ENCODE peak calls at places on chromosomes 1 and 21, in eight cellular contexts. One of them, this sample, is unnamed.

GRCh38 chr1:198643827-198644226 is 5.0 kb downstream of the PTPRC start:
- ATAC-seq in sciatic nerve: no peak
- ATAC-seq in SK-N-SH treated with all-trans-retinoic acid at 6 μM for 48 hours: no peak
- ATAC-seq in Right ventricle myocardium superior: no peak
- ATAC-seq in mucosa of descending colon: no peak
- ATAC-seq in left lung: no peak
- ATAC-seq in right lobe of liver: no peak
- ATAC-seq in T-helper 17 cell: no peak
- ATAC-seq in this sample: no peak

GRCh38 chr1:7613106-7613850 is 157.8 kb upstream of the VAMP3 start:
- ATAC-seq in sciatic nerve: no peak
- ATAC-seq in SK-N-SH treated with all-trans-retinoic acid at 6 μM for 48 hours: no peak
- ATAC-seq in Right ventricle myocardium superior: peak; percentile 61
- ATAC-seq in mucosa of descending colon: no peak
- ATAC-seq in left lung: no peak
- ATAC-seq in right lobe of liver: no peak
- ATAC-seq in T-helper 17 cell: no peak
- ATAC-seq in this sample: no peak

GRCh38 chr1:202987922-202988583 is 19.1 kb upstream of the TMEM183A start:
- ATAC-seq in sciatic nerve: no peak
- ATAC-seq in SK-N-SH treated with all-trans-retinoic acid at 6 μM for 48 hours: no peak
- ATAC-seq in Right ventricle myocardium superior: no peak
- ATAC-seq in mucosa of descending colon: no peak
- ATAC-seq in left lung: no peak
- ATAC-seq in right lobe of liver: no peak
- ATAC-seq in T-helper 17 cell: no peak
- ATAC-seq in this sample: no peak

GRCh38 chr1:180470031-180470430 is 32.3 kb downstream of the ACBD6 start:
- ATAC-seq in sciatic nerve: no peak
- ATAC-seq in SK-N-SH treated with all-trans-retinoic acid at 6 μM for 48 hours: no peak
- ATAC-seq in Right ventricle myocardium superior: no peak
- ATAC-seq in mucosa of descending colon: no peak
- ATAC-seq in left lung: no peak
- ATAC-seq in right lobe of liver: no peak
- ATAC-seq in T-helper 17 cell: no peak
- ATAC-seq in this sample: no peak

GRCh38 chr1:61627365-61627764 is 97.6 kb downstream of the TM2D1 start:
- ATAC-seq in sciatic nerve: peak; percentile 69
- ATAC-seq in SK-N-SH treated with all-trans-retinoic acid at 6 μM for 48 hours: no peak
- ATAC-seq in Right ventricle myocardium superior: peak; percentile 70
- ATAC-seq in mucosa of descending colon: no peak
- ATAC-seq in left lung: no peak
- ATAC-seq in right lobe of liver: no peak
- ATAC-seq in T-helper 17 cell: no peak
- ATAC-seq in this sample: no peak

GRCh38 chr1:26717066-26717465 is 21.3 kb downstream of the ARID1A start:
- ATAC-seq in sciatic nerve: peak; percentile 85
- ATAC-seq in SK-N-SH treated with all-trans-retinoic acid at 6 μM for 48 hours: no peak
- ATAC-seq in Right ventricle myocardium superior: peak; percentile 57
- ATAC-seq in mucosa of descending colon: no peak
- ATAC-seq in left lung: peak; percentile 79
- ATAC-seq in right lobe of liver: no peak
- ATAC-seq in T-helper 17 cell: no peak
- ATAC-seq in this sample: peak; percentile 68

GRCh38 chr1:45730075-45730779 is 20.2 kb downstream of the IPP start:
- ATAC-seq in sciatic nerve: no peak
- ATAC-seq in SK-N-SH treated with all-trans-retinoic acid at 6 μM for 48 hours: no peak
- ATAC-seq in Right ventricle myocardium superior: no peak
- ATAC-seq in mucosa of descending colon: no peak
- ATAC-seq in left lung: peak; percentile 94
- ATAC-seq in right lobe of liver: no peak
- ATAC-seq in T-helper 17 cell: no peak
- ATAC-seq in this sample: peak; percentile 99

GRCh38 chr1:18010945-18011344 is 96.7 kb upstream of the IGSF21 start:
- ATAC-seq in sciatic nerve: no peak
- ATAC-seq in SK-N-SH treated with all-trans-retinoic acid at 6 μM for 48 hours: no peak
- ATAC-seq in Right ventricle myocardium superior: no peak
- ATAC-seq in mucosa of descending colon: no peak
- ATAC-seq in left lung: no peak
- ATAC-seq in right lobe of liver: no peak
- ATAC-seq in T-helper 17 cell: no peak
- ATAC-seq in this sample: no peak

GRCh38 chr1:204254031-204254661 is 40.4 kb upstream of the GOLT1A start:
- ATAC-seq in sciatic nerve: peak; percentile 84
- ATAC-seq in SK-N-SH treated with all-trans-retinoic acid at 6 μM for 48 hours: no peak
- ATAC-seq in Right ventricle myocardium superior: peak; percentile 77
- ATAC-seq in mucosa of descending colon: peak; percentile 15
- ATAC-seq in left lung: peak; percentile 56
- ATAC-seq in right lobe of liver: peak; percentile 91
- ATAC-seq in T-helper 17 cell: no peak
- ATAC-seq in this sample: peak; percentile 9

GRCh38 chr1:186806477-186806876 is 22.3 kb upstream of the PLA2G4A start:
- ATAC-seq in sciatic nerve: no peak
- ATAC-seq in SK-N-SH treated with all-trans-retinoic acid at 6 μM for 48 hours: peak; percentile 97
- ATAC-seq in Right ventricle myocardium superior: no peak
- ATAC-seq in mucosa of descending colon: no peak
- ATAC-seq in left lung: peak; percentile 61
- ATAC-seq in right lobe of liver: no peak
- ATAC-seq in T-helper 17 cell: no peak
- ATAC-seq in this sample: no peak

GRCh38 chr21:17612565-17613241 is at the start of gene BTG3:
- ATAC-seq in sciatic nerve: peak; percentile 92
- ATAC-seq in SK-N-SH treated with all-trans-retinoic acid at 6 μM for 48 hours: peak; percentile 80
- ATAC-seq in Right ventricle myocardium superior: peak; percentile 96
- ATAC-seq in mucosa of descending colon: peak; percentile 89
- ATAC-seq in left lung: peak; percentile 88
- ATAC-seq in right lobe of liver: peak; percentile 93
- ATAC-seq in T-helper 17 cell: peak; percentile 78
- ATAC-seq in this sample: peak; percentile 88

GRCh38 chr1:160454371-160455152 is 54.2 kb downstream of the VANGL2 start:
- ATAC-seq in sciatic nerve: no peak
- ATAC-seq in SK-N-SH treated with all-trans-retinoic acid at 6 μM for 48 hours: no peak
- ATAC-seq in Right ventricle myocardium superior: no peak
- ATAC-seq in mucosa of descending colon: no peak
- ATAC-seq in left lung: no peak
- ATAC-seq in right lobe of liver: no peak
- ATAC-seq in T-helper 17 cell: no peak
- ATAC-seq in this sample: no peak

GRCh38 chr1:3975903-3976630 is 76.0 kb upstream of the C1orf174 start:
- ATAC-seq in sciatic nerve: no peak
- ATAC-seq in SK-N-SH treated with all-trans-retinoic acid at 6 μM for 48 hours: no peak
- ATAC-seq in Right ventricle myocardium superior: no peak
- ATAC-seq in mucosa of descending colon: no peak
- ATAC-seq in left lung: no peak
- ATAC-seq in right lobe of liver: no peak
- ATAC-seq in T-helper 17 cell: no peak
- ATAC-seq in this sample: no peak

GRCh38 chr1:109923131-109923945 is 12.7 kb downstream of the CSF1 start:
- ATAC-seq in sciatic nerve: no peak
- ATAC-seq in SK-N-SH treated with all-trans-retinoic acid at 6 μM for 48 hours: peak; percentile 72
- ATAC-seq in Right ventricle myocardium superior: no peak
- ATAC-seq in mucosa of descending colon: peak; percentile 53
- ATAC-seq in left lung: peak; percentile 20
- ATAC-seq in right lobe of liver: peak; percentile 54
- ATAC-seq in T-helper 17 cell: no peak
- ATAC-seq in this sample: no peak

GRCh38 chr1:169339773-169340172 is 27.8 kb downstream of the NME7 start:
- ATAC-seq in sciatic nerve: no peak
- ATAC-seq in SK-N-SH treated with all-trans-retinoic acid at 6 μM for 48 hours: no peak
- ATAC-seq in Right ventricle myocardium superior: no peak
- ATAC-seq in mucosa of descending colon: no peak
- ATAC-seq in left lung: no peak
- ATAC-seq in right lobe of liver: no peak
- ATAC-seq in T-helper 17 cell: no peak
- ATAC-seq in this sample: no peak

GRCh38 chr1:93729502-93729901 is 47.9 kb upstream of the BCAR3 start:
- ATAC-seq in sciatic nerve: peak; percentile 43
- ATAC-seq in SK-N-SH treated with all-trans-retinoic acid at 6 μM for 48 hours: no peak
- ATAC-seq in Right ventricle myocardium superior: peak; percentile 24
- ATAC-seq in mucosa of descending colon: no peak
- ATAC-seq in left lung: no peak
- ATAC-seq in right lobe of liver: peak; percentile 34
- ATAC-seq in T-helper 17 cell: no peak
- ATAC-seq in this sample: no peak

GRCh38 chr1:161921990-161922389 is 101.7 kb downstream of the OLFML2B start:
- ATAC-seq in sciatic nerve: no peak
- ATAC-seq in SK-N-SH treated with all-trans-retinoic acid at 6 μM for 48 hours: peak; percentile 96
- ATAC-seq in Right ventricle myocardium superior: no peak
- ATAC-seq in mucosa of descending colon: no peak
- ATAC-seq in left lung: no peak
- ATAC-seq in right lobe of liver: no peak
- ATAC-seq in T-helper 17 cell: no peak
- ATAC-seq in this sample: no peak

GRCh38 chr1:89352421-89352820 is 11.4 kb upstream of the GBP6 start:
- ATAC-seq in sciatic nerve: no peak
- ATAC-seq in SK-N-SH treated with all-trans-retinoic acid at 6 μM for 48 hours: no peak
- ATAC-seq in Right ventricle myocardium superior: no peak
- ATAC-seq in mucosa of descending colon: no peak
- ATAC-seq in left lung: no peak
- ATAC-seq in right lobe of liver: no peak
- ATAC-seq in T-helper 17 cell: no peak
- ATAC-seq in this sample: no peak

GRCh38 chr1:70401974-70402373 is 9.1 kb upstream of the CTH start:
- ATAC-seq in sciatic nerve: no peak
- ATAC-seq in SK-N-SH treated with all-trans-retinoic acid at 6 μM for 48 hours: no peak
- ATAC-seq in Right ventricle myocardium superior: no peak
- ATAC-seq in mucosa of descending colon: no peak
- ATAC-seq in left lung: no peak
- ATAC-seq in right lobe of liver: no peak
- ATAC-seq in T-helper 17 cell: no peak
- ATAC-seq in this sample: no peak

GRCh38 chr1:55938861-55939260 is 640.5 kb downstream of the PLPP3 start:
- ATAC-seq in sciatic nerve: peak; percentile 23
- ATAC-seq in SK-N-SH treated with all-trans-retinoic acid at 6 μM for 48 hours: no peak
- ATAC-seq in Right ventricle myocardium superior: no peak
- ATAC-seq in mucosa of descending colon: no peak
- ATAC-seq in left lung: no peak
- ATAC-seq in right lobe of liver: no peak
- ATAC-seq in T-helper 17 cell: no peak
- ATAC-seq in this sample: no peak

GRCh38 chr1:3544050-3544977 is 67.0 kb downstream of the MEGF6 start:
- ATAC-seq in sciatic nerve: no peak
- ATAC-seq in SK-N-SH treated with all-trans-retinoic acid at 6 μM for 48 hours: no peak
- ATAC-seq in Right ventricle myocardium superior: no peak
- ATAC-seq in mucosa of descending colon: no peak
- ATAC-seq in left lung: no peak
- ATAC-seq in right lobe of liver: no peak
- ATAC-seq in T-helper 17 cell: no peak
- ATAC-seq in this sample: no peak

GRCh38 chr1:117685936-117686806 is 80.3 kb downstream of the TENT5C start:
- ATAC-seq in sciatic nerve: no peak
- ATAC-seq in SK-N-SH treated with all-trans-retinoic acid at 6 μM for 48 hours: peak; percentile 13
- ATAC-seq in Right ventricle myocardium superior: peak; percentile 19
- ATAC-seq in mucosa of descending colon: peak; percentile 63
- ATAC-seq in left lung: no peak
- ATAC-seq in right lobe of liver: peak; percentile 18
- ATAC-seq in T-helper 17 cell: peak; percentile 49
- ATAC-seq in this sample: no peak

GRCh38 chr1:162716123-162716522 is 74.4 kb upstream of the HSD17B7 start:
- ATAC-seq in sciatic nerve: peak; percentile 65
- ATAC-seq in SK-N-SH treated with all-trans-retinoic acid at 6 μM for 48 hours: peak; percentile 63
- ATAC-seq in Right ventricle myocardium superior: peak; percentile 59
- ATAC-seq in mucosa of descending colon: no peak
- ATAC-seq in left lung: peak; percentile 43
- ATAC-seq in right lobe of liver: peak; percentile 56
- ATAC-seq in T-helper 17 cell: no peak
- ATAC-seq in this sample: no peak

GRCh38 chr1:21295059-21295401 is 4.8 kb upstream of the ECE1 start:
- ATAC-seq in sciatic nerve: no peak
- ATAC-seq in SK-N-SH treated with all-trans-retinoic acid at 6 μM for 48 hours: no peak
- ATAC-seq in Right ventricle myocardium superior: no peak
- ATAC-seq in mucosa of descending colon: peak; percentile 16
- ATAC-seq in left lung: peak; percentile 5
- ATAC-seq in right lobe of liver: no peak
- ATAC-seq in T-helper 17 cell: peak; percentile 16
- ATAC-seq in this sample: no peak

GRCh38 chr1:236890152-236891056 is 95.3 kb downstream of the MTR start:
- ATAC-seq in sciatic nerve: no peak
- ATAC-seq in SK-N-SH treated with all-trans-retinoic acid at 6 μM for 48 hours: peak; percentile 84
- ATAC-seq in Right ventricle myocardium superior: peak; percentile 71
- ATAC-seq in mucosa of descending colon: no peak
- ATAC-seq in left lung: no peak
- ATAC-seq in right lobe of liver: peak; percentile 34
- ATAC-seq in T-helper 17 cell: no peak
- ATAC-seq in this sample: peak; percentile 21

GRCh38 chr1:5810553-5811270 is 181.5 kb downstream of the NPHP4 start:
- ATAC-seq in sciatic nerve: no peak
- ATAC-seq in SK-N-SH treated with all-trans-retinoic acid at 6 μM for 48 hours: no peak
- ATAC-seq in Right ventricle myocardium superior: no peak
- ATAC-seq in mucosa of descending colon: no peak
- ATAC-seq in left lung: no peak
- ATAC-seq in right lobe of liver: no peak
- ATAC-seq in T-helper 17 cell: no peak
- ATAC-seq in this sample: no peak

GRCh38 chr21:45735259-45736000 is 91.9 kb downstream of the PCBP3 start:
- ATAC-seq in sciatic nerve: no peak
- ATAC-seq in SK-N-SH treated with all-trans-retinoic acid at 6 μM for 48 hours: no peak
- ATAC-seq in Right ventricle myocardium superior: peak; percentile 56
- ATAC-seq in mucosa of descending colon: no peak
- ATAC-seq in left lung: no peak
- ATAC-seq in right lobe of liver: no peak
- ATAC-seq in T-helper 17 cell: no peak
- ATAC-seq in this sample: peak; percentile 25

GRCh38 chr1:29181413-29182225 is at the start of gene SRSF4:
- ATAC-seq in sciatic nerve: peak; percentile 96
- ATAC-seq in SK-N-SH treated with all-trans-retinoic acid at 6 μM for 48 hours: peak; percentile 93
- ATAC-seq in Right ventricle myocardium superior: peak; percentile 97
- ATAC-seq in mucosa of descending colon: peak; percentile 95
- ATAC-seq in left lung: peak; percentile 95
- ATAC-seq in right lobe of liver: peak; percentile 88
- ATAC-seq in T-helper 17 cell: peak; percentile 92
- ATAC-seq in this sample: peak; percentile 96

GRCh38 chr1:174448964-174449363 is 1.2 kb downstream of the GPR52 start:
- ATAC-seq in sciatic nerve: no peak
- ATAC-seq in SK-N-SH treated with all-trans-retinoic acid at 6 μM for 48 hours: peak; percentile 66
- ATAC-seq in Right ventricle myocardium superior: no peak
- ATAC-seq in mucosa of descending colon: no peak
- ATAC-seq in left lung: no peak
- ATAC-seq in right lobe of liver: no peak
- ATAC-seq in T-helper 17 cell: no peak
- ATAC-seq in this sample: no peak

GRCh38 chr1:47914218-47914937 is 82.8 kb downstream of the TRABD2B start:
- ATAC-seq in sciatic nerve: no peak
- ATAC-seq in SK-N-SH treated with all-trans-retinoic acid at 6 μM for 48 hours: no peak
- ATAC-seq in Right ventricle myocardium superior: no peak
- ATAC-seq in mucosa of descending colon: no peak
- ATAC-seq in left lung: peak; percentile 85
- ATAC-seq in right lobe of liver: peak; percentile 20
- ATAC-seq in T-helper 17 cell: no peak
- ATAC-seq in this sample: no peak

GRCh38 chr1:170700842-170701305 is 36.9 kb downstream of the PRRX1 start:
- ATAC-seq in sciatic nerve: peak; percentile 42
- ATAC-seq in SK-N-SH treated with all-trans-retinoic acid at 6 μM for 48 hours: peak; percentile 55
- ATAC-seq in Right ventricle myocardium superior: no peak
- ATAC-seq in mucosa of descending colon: no peak
- ATAC-seq in left lung: peak; percentile 18
- ATAC-seq in right lobe of liver: no peak
- ATAC-seq in T-helper 17 cell: no peak
- ATAC-seq in this sample: no peak

GRCh38 chr21:29148535-29148934 is 18.1 kb downstream of the MAP3K7CL start:
- ATAC-seq in sciatic nerve: no peak
- ATAC-seq in SK-N-SH treated with all-trans-retinoic acid at 6 μM for 48 hours: no peak
- ATAC-seq in Right ventricle myocardium superior: no peak
- ATAC-seq in mucosa of descending colon: no peak
- ATAC-seq in left lung: peak; percentile 13
- ATAC-seq in right lobe of liver: no peak
- ATAC-seq in T-helper 17 cell: no peak
- ATAC-seq in this sample: no peak

GRCh38 chr1:198197285-198197684 is 40.5 kb downstream of the NEK7 start:
- ATAC-seq in sciatic nerve: no peak
- ATAC-seq in SK-N-SH treated with all-trans-retinoic acid at 6 μM for 48 hours: no peak
- ATAC-seq in Right ventricle myocardium superior: no peak
- ATAC-seq in mucosa of descending colon: no peak
- ATAC-seq in left lung: no peak
- ATAC-seq in right lobe of liver: no peak
- ATAC-seq in T-helper 17 cell: no peak
- ATAC-seq in this sample: no peak

GRCh38 chr1:216045400-216045799 is 377.8 kb downstream of the USH2A start:
- ATAC-seq in sciatic nerve: no peak
- ATAC-seq in SK-N-SH treated with all-trans-retinoic acid at 6 μM for 48 hours: peak; percentile 94
- ATAC-seq in Right ventricle myocardium superior: no peak
- ATAC-seq in mucosa of descending colon: no peak
- ATAC-seq in left lung: no peak
- ATAC-seq in right lobe of liver: no peak
- ATAC-seq in T-helper 17 cell: no peak
- ATAC-seq in this sample: no peak

This sample was measured in esophagus mucosa.